ENCODE peak calls at places on chromosomes 2 and 18, in five cellular contexts. Z, D, O, Y and M are unnamed samples.

GRCh38 chr2:56682397-56682760 is 498.6 kb downstream of the CCDC85A start:
- DNase-seq in Z (no peak), D (no peak), O (no peak), Y (no peak), M (no peak)

GRCh38 chr2:77512521-77512920 is 9.7 kb downstream of the LRRTM4 start:
- DNase-seq in Z (no peak), D (no peak), O (no peak), Y (no peak), M (no peak)

GRCh38 chr2:62672601-62673000 is 32.9 kb upstream of the EHBP1 start:
- DNase-seq in Z (no peak), D (no peak), O (no peak), Y (no peak), M (no peak)

GRCh38 chr2:127638361-127639110 is 7.4 kb upstream of the GPR17 start:
- DNase-seq in Z (no peak), D (no peak), O (no peak), Y (no peak), M (no peak)

GRCh38 chr2:106864051-106864450 is 21.9 kb downstream of the ST6GAL2 start:
- DNase-seq in Z (no peak), D (no peak), O (no peak), Y (no peak), M (no peak)

GRCh38 chr2:177806025-177806424 is 266.6 kb downstream of the PDE11A start:
- DNase-seq in Z (no peak), D (no peak), O (no peak), Y (no peak), M (no peak)

GRCh38 chr2:134261398-134262131 is 7.7 kb downstream of the MGAT5 start:
- DNase-seq in Z (no peak), D (no peak), O (no peak), Y (no peak), M (no peak)

GRCh38 chr2:38427053-38427452 is 50.0 kb upstream of the ATL2 start:
- DNase-seq in Z (no peak), D (no peak), O (no peak), Y (no peak), M (no peak)

GRCh38 chr2:201618744-201619654 is 24.3 kb downstream of the TMEM237 start:
- DNase-seq in Z (no peak), D (peak), O (no peak), Y (peak), M (peak)

GRCh38 chr18:10973579-10974260 is 175.6 kb downstream of the PIEZO2 start:
- DNase-seq in Z (no peak), D (no peak), O (no peak), Y (no peak), M (peak)

GRCh38 chr2:176079851-176080539 is 3.8 kb downstream of the EVX2 start:
- DNase-seq in Z (no peak), D (peak), O (peak), Y (no peak), M (no peak)

GRCh38 chr2:106363788-106364187 is 104.4 kb downstream of the RGPD3 start:
- DNase-seq in Z (no peak), D (no peak), O (no peak), Y (no peak), M (no peak)

GRCh38 chr2:210577263-210578071 is 21.1 kb downstream of the CPS1 start:
- DNase-seq in Z (no peak), D (peak), O (peak), Y (no peak), M (peak)

GRCh38 chr2:241887806-241888522 is 18.4 kb downstream of the RTP5 start:
- DNase-seq in Z (no peak), D (no peak), O (no peak), Y (no peak), M (no peak)

GRCh38 chr18:79732721-79733025 is 53.1 kb downstream of the CTDP1 start:
- DNase-seq in Z (no peak), D (no peak), O (no peak), Y (no peak), M (no peak)

GRCh38 chr2:141554810-141555209 is 576.0 kb downstream of the LRP1B start:
- DNase-seq in Z (no peak), D (peak), O (peak), Y (no peak), M (peak)

GRCh38 chr2:68727698-68728375 is 6.8 kb upstream of the ARHGAP25 start:
- DNase-seq in Z (no peak), D (no peak), O (no peak), Y (no peak), M (no peak)

GRCh38 chr2:102304268-102304667 is 7.1 kb upstream of the IL1RL1 start:
- DNase-seq in Z (no peak), D (no peak), O (no peak), Y (no peak), M (no peak)

GRCh38 chr2:242058116-242058680 is 188.7 kb downstream of the RTP5 start:
- DNase-seq in Z (no peak), D (no peak), O (no peak), Y (no peak), M (no peak)

GRCh38 chr18:12769136-12769535 is 66.3 kb downstream of the PSMG2 start:
- DNase-seq in Z (no peak), D (no peak), O (no peak), Y (no peak), M (no peak)

GRCh38 chr2:59892398-59892797 is 661.1 kb downstream of the BCL11A start:
- DNase-seq in Z (no peak), D (peak), O (no peak), Y (no peak), M (no peak)

GRCh38 chr18:80137976-80138375 is 28.9 kb downstream of the ADNP2 start:
- DNase-seq in Z (no peak), D (no peak), O (no peak), Y (no peak), M (no peak)

GRCh38 chr2:198662916-198663315 is 794.8 kb downstream of the SATB2 start:
- DNase-seq in Z (no peak), D (no peak), O (no peak), Y (no peak), M (peak)

GRCh38 chr2:10900216-10901109 is 11.3 kb upstream of the KCNF1 start:
- DNase-seq in Z (no peak), D (no peak), O (peak), Y (no peak), M (no peak)

GRCh38 chr2:66462196-66462825 is 27.4 kb downstream of the MEIS1 start:
- DNase-seq in Z (no peak), D (peak), O (no peak), Y (no peak), M (no peak)